ENCODE peak calls at places on chromosomes 7 and 10, in nine cellular contexts. One of them, this sample, is unnamed.

GRCh38 chr10:100847440-100847839 is 65.3 kb upstream of the SLF2 start:
- DNase-seq in LHCN-M2: peak
- DNase-seq in neural crest cell: no peak
- DNase-seq in CD4-positive, alpha-beta T cell: no peak
- DNase-seq in uterus: no peak
- DNase-seq in GM10248: no peak
- DNase-seq in stimulated activated CD4-positive, alpha-beta T cell treated with anti-CD3 and anti-CD28 coated beads, Interleukin-12 subunit alpha, Interleukin-12 subunit beta, amount 100 ng/mL, for 4 hours: peak
- DNase-seq in germinal center: no peak
- DNase-seq in SJSA1: no peak
- DNase-seq in this sample: no peak

GRCh38 chr7:139645572-139646523 is 122.4 kb downstream of the CLEC2L start:
- DNase-seq in LHCN-M2: peak
- DNase-seq in neural crest cell: peak
- DNase-seq in CD4-positive, alpha-beta T cell: peak
- DNase-seq in uterus: peak
- DNase-seq in GM10248: peak
- DNase-seq in stimulated activated CD4-positive, alpha-beta T cell treated with anti-CD3 and anti-CD28 coated beads, Interleukin-12 subunit alpha, Interleukin-12 subunit beta, amount 100 ng/mL, for 4 hours: peak
- DNase-seq in germinal center: peak
- DNase-seq in SJSA1: peak
- DNase-seq in this sample: peak

GRCh38 chr7:298375-298702 is 8.4 kb downstream of the FOXL3 start:
- DNase-seq in LHCN-M2: no peak
- DNase-seq in neural crest cell: no peak
- DNase-seq in CD4-positive, alpha-beta T cell: peak
- DNase-seq in uterus: no peak
- DNase-seq in GM10248: no peak
- DNase-seq in stimulated activated CD4-positive, alpha-beta T cell treated with anti-CD3 and anti-CD28 coated beads, Interleukin-12 subunit alpha, Interleukin-12 subunit beta, amount 100 ng/mL, for 4 hours: no peak
- DNase-seq in germinal center: no peak
- DNase-seq in SJSA1: peak
- DNase-seq in this sample: no peak

GRCh38 chr7:133795061-133795460 is 332.1 kb upstream of the LRGUK start:
- DNase-seq in LHCN-M2: no peak
- DNase-seq in neural crest cell: no peak
- DNase-seq in CD4-positive, alpha-beta T cell: no peak
- DNase-seq in uterus: no peak
- DNase-seq in GM10248: no peak
- DNase-seq in stimulated activated CD4-positive, alpha-beta T cell treated with anti-CD3 and anti-CD28 coated beads, Interleukin-12 subunit alpha, Interleukin-12 subunit beta, amount 100 ng/mL, for 4 hours: no peak
- DNase-seq in germinal center: no peak
- DNase-seq in SJSA1: no peak
- DNase-seq in this sample: no peak

GRCh38 chr10:78149193-78149592 is 115.5 kb downstream of the RPS24 start:
- DNase-seq in LHCN-M2: peak
- DNase-seq in neural crest cell: no peak
- DNase-seq in CD4-positive, alpha-beta T cell: no peak
- DNase-seq in uterus: no peak
- DNase-seq in GM10248: no peak
- DNase-seq in stimulated activated CD4-positive, alpha-beta T cell treated with anti-CD3 and anti-CD28 coated beads, Interleukin-12 subunit alpha, Interleukin-12 subunit beta, amount 100 ng/mL, for 4 hours: no peak
- DNase-seq in germinal center: no peak
- DNase-seq in SJSA1: no peak
- DNase-seq in this sample: no peak

GRCh38 chr7:130096243-130096827 is 26.0 kb downstream of the KLHDC10 start:
- DNase-seq in LHCN-M2: peak
- DNase-seq in neural crest cell: no peak
- DNase-seq in CD4-positive, alpha-beta T cell: no peak
- DNase-seq in uterus: no peak
- DNase-seq in GM10248: no peak
- DNase-seq in stimulated activated CD4-positive, alpha-beta T cell treated with anti-CD3 and anti-CD28 coated beads, Interleukin-12 subunit alpha, Interleukin-12 subunit beta, amount 100 ng/mL, for 4 hours: no peak
- DNase-seq in germinal center: no peak
- DNase-seq in SJSA1: no peak
- DNase-seq in this sample: no peak

GRCh38 chr7:133723044-133723443 is 404.1 kb upstream of the LRGUK start:
- DNase-seq in LHCN-M2: no peak
- DNase-seq in neural crest cell: no peak
- DNase-seq in CD4-positive, alpha-beta T cell: no peak
- DNase-seq in uterus: no peak
- DNase-seq in GM10248: no peak
- DNase-seq in stimulated activated CD4-positive, alpha-beta T cell treated with anti-CD3 and anti-CD28 coated beads, Interleukin-12 subunit alpha, Interleukin-12 subunit beta, amount 100 ng/mL, for 4 hours: no peak
- DNase-seq in germinal center: no peak
- DNase-seq in SJSA1: no peak
- DNase-seq in this sample: no peak

GRCh38 chr10:116465541-116465940 is 37.9 kb downstream of the PNLIPRP3 start:
- DNase-seq in LHCN-M2: no peak
- DNase-seq in neural crest cell: no peak
- DNase-seq in CD4-positive, alpha-beta T cell: no peak
- DNase-seq in uterus: no peak
- DNase-seq in GM10248: no peak
- DNase-seq in stimulated activated CD4-positive, alpha-beta T cell treated with anti-CD3 and anti-CD28 coated beads, Interleukin-12 subunit alpha, Interleukin-12 subunit beta, amount 100 ng/mL, for 4 hours: no peak
- DNase-seq in germinal center: no peak
- DNase-seq in SJSA1: no peak
- DNase-seq in this sample: no peak

GRCh38 chr10:38003588-38003987 is 6.9 kb upstream of the ZNF33A start:
- DNase-seq in LHCN-M2: no peak
- DNase-seq in neural crest cell: no peak
- DNase-seq in CD4-positive, alpha-beta T cell: no peak
- DNase-seq in uterus: no peak
- DNase-seq in GM10248: no peak
- DNase-seq in stimulated activated CD4-positive, alpha-beta T cell treated with anti-CD3 and anti-CD28 coated beads, Interleukin-12 subunit alpha, Interleukin-12 subunit beta, amount 100 ng/mL, for 4 hours: no peak
- DNase-seq in germinal center: no peak
- DNase-seq in SJSA1: no peak
- DNase-seq in this sample: no peak

GRCh38 chr10:89217057-89217990 is 10.2 kb upstream of the CH25H start:
- DNase-seq in LHCN-M2: peak
- DNase-seq in neural crest cell: peak
- DNase-seq in CD4-positive, alpha-beta T cell: peak
- DNase-seq in uterus: peak
- DNase-seq in GM10248: peak
- DNase-seq in stimulated activated CD4-positive, alpha-beta T cell treated with anti-CD3 and anti-CD28 coated beads, Interleukin-12 subunit alpha, Interleukin-12 subunit beta, amount 100 ng/mL, for 4 hours: peak
- DNase-seq in germinal center: peak
- DNase-seq in SJSA1: no peak
- DNase-seq in this sample: peak

GRCh38 chr7:104231054-104232046 is 23.5 kb upstream of the ORC5 start:
- DNase-seq in LHCN-M2: peak
- DNase-seq in neural crest cell: peak
- DNase-seq in CD4-positive, alpha-beta T cell: no peak
- DNase-seq in uterus: peak
- DNase-seq in GM10248: peak
- DNase-seq in stimulated activated CD4-positive, alpha-beta T cell treated with anti-CD3 and anti-CD28 coated beads, Interleukin-12 subunit alpha, Interleukin-12 subunit beta, amount 100 ng/mL, for 4 hours: no peak
- DNase-seq in germinal center: peak
- DNase-seq in SJSA1: no peak
- DNase-seq in this sample: peak

GRCh38 chr10:83935337-83935736 is 204.0 kb upstream of the GHITM start:
- DNase-seq in LHCN-M2: no peak
- DNase-seq in neural crest cell: no peak
- DNase-seq in CD4-positive, alpha-beta T cell: no peak
- DNase-seq in uterus: no peak
- DNase-seq in GM10248: no peak
- DNase-seq in stimulated activated CD4-positive, alpha-beta T cell treated with anti-CD3 and anti-CD28 coated beads, Interleukin-12 subunit alpha, Interleukin-12 subunit beta, amount 100 ng/mL, for 4 hours: no peak
- DNase-seq in germinal center: no peak
- DNase-seq in SJSA1: no peak
- DNase-seq in this sample: no peak

This sample was measured in CD8-positive, alpha-beta T cell.